ENCODE peak calls at places on chromosome 3, in six cellular contexts. Q, M, C, Z, H and O are unnamed samples.

GRCh38 chr3:14852721-14853120 is 34.0 kb downstream of the FGD5 start:
- DNase-seq in H (no peak), C (no peak), M (no peak), Z (no peak), Q (no peak), O (no peak)

GRCh38 chr3:101938262-101938847 is 89.0 kb downstream of the NFKBIZ start:
- DNase-seq in C (no peak), M (no peak), Q (no peak), Z (peak), H (no peak), O (no peak)

GRCh38 chr3:197592361-197593045 is 36.7 kb upstream of the BDH1 start:
- DNase-seq in Q (no peak), M (no peak), C (no peak), Z (no peak), H (no peak), O (no peak)

GRCh38 chr3:35215525-35216500 is 423.5 kb upstream of the ARPP21 start:
- DNase-seq in C (no peak), Z (no peak), M (no peak), H (no peak), Q (no peak), O (no peak)

GRCh38 chr3:1275495-1275894 is 182.7 kb downstream of the CNTN6 start:
- DNase-seq in C (no peak), H (no peak), Z (peak), Q (no peak), M (peak), O (no peak)

GRCh38 chr3:157147099-157147803 is 12.7 kb downstream of the CCNL1 start:
- DNase-seq in Q (no peak), Z (no peak), H (no peak), M (no peak), C (no peak), O (no peak)

GRCh38 chr3:103052236-103052830 is 617.5 kb downstream of the ZPLD1 start:
- DNase-seq in Q (no peak), C (peak), M (peak), Z (peak), H (peak), O (peak)

GRCh38 chr3:125641901-125642300 is 46.6 kb upstream of the OSBPL11 start:
- DNase-seq in M (no peak), C (no peak), H (no peak), Q (no peak), Z (no peak), O (no peak)

GRCh38 chr3:147431746-147432145 is 22.6 kb downstream of the ZIC1 start:
- DNase-seq in Z (peak), H (no peak), C (no peak), M (peak), Q (no peak), O (no peak)

GRCh38 chr3:99767341-99767740 is 50.3 kb upstream of the CMSS1 start:
- DNase-seq in H (no peak), C (no peak), Q (no peak), Z (no peak), M (peak), O (no peak)

GRCh38 chr3:190382082-190382481 is 5.9 kb upstream of the CLDN16 start:
- DNase-seq in Q (no peak), M (peak), Z (no peak), H (peak), C (no peak), O (peak)

GRCh38 chr3:161854232-161854771 is 357.7 kb downstream of the OTOL1 start:
- DNase-seq in M (peak), Q (peak), C (no peak), Z (peak), H (peak), O (peak)

GRCh38 chr3:117480981-117481380 is 771.4 kb downstream of the TUSC7 start:
- DNase-seq in Z (no peak), Q (no peak), C (no peak), M (no peak), H (no peak), O (no peak)

GRCh38 chr3:52310861-52311566 is 5.1 kb upstream of the DNAH1 start:
- DNase-seq in M (no peak), Q (peak), C (no peak), Z (no peak), H (no peak), O (no peak)

GRCh38 chr3:126982522-126983175 is at the start of gene PLXNA1:
- DNase-seq in H (peak), M (peak), Z (peak), C (peak), Q (peak), O (no peak)

GRCh38 chr3:157099337-157100078 is 60.4 kb downstream of the CCNL1 start:
- DNase-seq in C (no peak), Q (no peak), H (no peak), M (peak), Z (no peak), O (no peak)

GRCh38 chr3:21938267-21938681 is 187.3 kb upstream of the ZNF385D start:
- DNase-seq in Q (no peak), C (no peak), M (no peak), Z (no peak), H (no peak), O (no peak)

GRCh38 chr3:151276038-151277027 is 2.0 kb downstream of the P2RY14 start:
- DNase-seq in Q (no peak), H (no peak), Z (no peak), M (no peak), C (no peak), O (no peak)

GRCh38 chr3:126493731-126494130 is 18.0 kb upstream of the ZXDC start:
- DNase-seq in C (no peak), Q (no peak), Z (peak), H (no peak), M (peak), O (no peak)

GRCh38 chr3:142904639-142905441 is 16.0 kb upstream of the PCOLCE2 start:
- DNase-seq in C (no peak), M (peak), H (peak), Z (peak), Q (peak), O (no peak)

GRCh38 chr3:101549473-101549872 is 12.2 kb upstream of the TRMT10C start:
- DNase-seq in Z (no peak), C (no peak), H (no peak), Q (no peak), M (no peak), O (no peak)

GRCh38 chr3:20375302-20375701 is 189.3 kb upstream of the SGO1 start:
- DNase-seq in H (no peak), Q (no peak), Z (no peak), C (no peak), M (no peak), O (no peak)

GRCh38 chr3:172129868-172130751 is 90.7 kb downstream of the FNDC3B start:
- DNase-seq in Z (peak), C (peak), H (peak), Q (no peak), M (peak), O (peak)

GRCh38 chr3:188531210-188531609 is 377.3 kb downstream of the LPP start:
- DNase-seq in Q (no peak), Z (no peak), C (no peak), M (peak), H (peak), O (peak)

GRCh38 chr3:160921020-160921635 is 165.1 kb downstream of the PPM1L start:
- DNase-seq in C (no peak), M (peak), Q (peak), Z (peak), H (no peak), O (no peak)

GRCh38 chr3:9473496-9473895 is 76.1 kb downstream of the SETD5 start:
- DNase-seq in M (peak), H (no peak), C (no peak), Z (no peak), Q (no peak), O (no peak)